ENCODE peak calls at places on chromosomes 4 and X, in nine cellular contexts. P is IMR-90, T is thyroid gland, J is GM12865, S is endodermal cell, W is tibial artery, L is BJ, Y is Peyer's patch, N is A549. C is an unnamed sample.

GRCh38 chr4:17718471-17718870 is 63.0 kb downstream of the FAM184B start:
- DNase-seq in P (no peak), J (no peak), N (no peak), W (no peak), L (no peak), T (no peak), S (no peak), Y (no peak), C (peak; percentile 10)

GRCh38 chrX:8679572-8679971 is 52.4 kb downstream of the ANOS1 start:
- DNase-seq in W (no peak), L (no peak), N (no peak), Y (no peak), T (peak; percentile 3), J (no peak), S (no peak), P (no peak), C (no peak)

GRCh38 chr4:99968330-99968729 is 18.3 kb upstream of the H2AZ1 start:
- DNase-seq in P (peak; percentile 93), N (no peak), J (no peak), L (peak; percentile 55), T (no peak), W (no peak), S (no peak), Y (no peak), C (no peak)

GRCh38 chrX:100625985-100626491 is 10.6 kb downstream of the TSPAN6 start:
- DNase-seq in S (no peak), T (no peak), P (no peak), W (no peak), L (no peak), Y (no peak), N (no peak), J (peak; percentile 80), C (no peak)

GRCh38 chrX:15382809-15383208 is 1.4 kb downstream of the VEGFD start:
- DNase-seq in S (no peak), W (no peak), P (no peak), J (no peak), Y (no peak), L (no peak), N (no peak), T (no peak), C (no peak)

GRCh38 chr4:69781458-69782418 is 21.3 kb upstream of the SULT1B1 start:
- DNase-seq in P (no peak), T (no peak), S (peak; percentile 50), L (no peak), N (no peak), Y (no peak), J (no peak), W (no peak), C (no peak)

GRCh38 chrX:153598541-153599191 is at the start of gene CCNQ:
- DNase-seq in T (peak; percentile 25), N (peak; percentile 32), Y (no peak), P (peak; percentile 10), L (no peak), W (no peak), S (peak; percentile 61), J (peak; percentile 36), C (no peak)

GRCh38 chr4:178086324-178086723 is 644.1 kb upstream of the AGA start:
- DNase-seq in N (peak; percentile 16), L (no peak), P (peak; percentile 1), W (no peak), S (peak; percentile 85), Y (no peak), T (no peak), J (no peak), C (no peak)

GRCh38 chr4:87121332-87122065 is 98.9 kb downstream of the KLHL8 start:
- DNase-seq in J (no peak), S (no peak), W (no peak), P (peak; percentile 47), L (no peak), T (peak; percentile 68), N (no peak), Y (no peak), C (no peak)

GRCh38 chrX:38929966-38930421 is 128.7 kb downstream of the MID1IP1 start:
- DNase-seq in Y (no peak), S (no peak), W (peak; percentile 33), L (peak; percentile 60), J (no peak), N (no peak), P (peak; percentile 87), T (no peak), C (peak; percentile 16)

GRCh38 chr4:1842993-1843448 is 12.9 kb downstream of the LETM1 start:
- DNase-seq in Y (no peak), J (no peak), S (no peak), W (no peak), P (peak; percentile 94), L (peak; percentile 61), N (no peak), T (peak; percentile 36), C (no peak)

GRCh38 chr4:8115916-8116315 is 42.7 kb downstream of the ABLIM2 start:
- DNase-seq in L (no peak), T (no peak), Y (no peak), N (no peak), P (no peak), S (no peak), W (no peak), J (no peak), C (no peak)

GRCh38 chrX:119735467-119735866 is 22.9 kb upstream of the SOWAHD start:
- DNase-seq in J (no peak), P (no peak), W (no peak), N (no peak), S (no peak), L (no peak), T (peak; percentile 34), Y (no peak), C (no peak)

GRCh38 chr4:1187182-1187581 is 14.8 kb upstream of the SPON2 start:
- DNase-seq in J (peak; percentile 74), W (no peak), L (no peak), P (peak; percentile 42), T (no peak), S (no peak), N (no peak), Y (peak; percentile 26), C (no peak)

GRCh38 chrX:109841869-109842579 is 109.0 kb upstream of the ACSL4 start:
- DNase-seq in J (no peak), P (peak; percentile 64), L (no peak), W (no peak), S (no peak), N (no peak), Y (no peak), T (no peak), C (no peak)

GRCh38 chr4:125319311-125319710 is 4.6 kb downstream of the FAT4 start:
- DNase-seq in P (peak; percentile 45), Y (no peak), T (no peak), S (no peak), W (no peak), L (no peak), J (no peak), N (no peak), C (no peak)

GRCh38 chr4:125316781-125317525 is 2.2 kb downstream of the FAT4 start:
- DNase-seq in L (no peak), T (peak; percentile 73), S (peak; percentile 81), W (peak; percentile 45), P (peak; percentile 35), N (peak; percentile 55), Y (no peak), J (no peak), C (peak; percentile 88)

GRCh38 chr4:125315571-125316390 is 1.0 kb downstream of the FAT4 start:
- DNase-seq in Y (no peak), J (no peak), N (peak; percentile 36), S (peak; percentile 85), P (peak; percentile 54), T (peak; percentile 57), L (no peak), W (no peak), C (peak; percentile 87)

GRCh38 chr4:125316391-125316780 is 1.6 kb downstream of the FAT4 start:
- DNase-seq in J (no peak), S (peak; percentile 78), L (no peak), N (peak; percentile 24), Y (no peak), T (peak; percentile 73), W (peak; percentile 51), P (no peak), C (peak; percentile 24)

DNA sequence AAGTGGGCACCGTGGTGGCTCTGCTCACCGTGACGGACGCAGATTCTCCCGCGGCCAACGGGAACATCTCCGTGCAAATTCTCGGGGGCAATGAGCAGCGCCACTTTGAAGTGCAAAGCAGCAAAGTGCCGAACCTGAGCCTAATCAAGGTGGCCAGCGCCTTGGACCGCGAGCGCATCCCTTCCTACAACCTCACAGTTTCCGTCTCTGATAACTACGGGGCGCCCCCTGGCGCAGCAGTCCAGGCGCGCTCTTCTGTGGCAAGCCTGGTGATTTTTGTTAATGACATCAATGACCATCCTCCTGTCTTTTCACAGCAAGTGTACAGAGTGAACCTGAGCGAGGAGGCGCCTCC is 2.7 kb downstream of the FAT4 start:
- DNase-seq in J (no peak), N (peak; percentile 65), T (no peak), Y (no peak), L (no peak), P (peak; percentile 54), W (peak; percentile 48), S (peak; percentile 88), C (peak; percentile 89)
- TF ChIP-seq CTCF in J (no peak), N (peak; percentile 18), T (peak; percentile 43), Y (no peak), L (peak; percentile 76), P (peak; percentile 61), W (no peak), S (peak; percentile 78), C (no peak)

DNA sequence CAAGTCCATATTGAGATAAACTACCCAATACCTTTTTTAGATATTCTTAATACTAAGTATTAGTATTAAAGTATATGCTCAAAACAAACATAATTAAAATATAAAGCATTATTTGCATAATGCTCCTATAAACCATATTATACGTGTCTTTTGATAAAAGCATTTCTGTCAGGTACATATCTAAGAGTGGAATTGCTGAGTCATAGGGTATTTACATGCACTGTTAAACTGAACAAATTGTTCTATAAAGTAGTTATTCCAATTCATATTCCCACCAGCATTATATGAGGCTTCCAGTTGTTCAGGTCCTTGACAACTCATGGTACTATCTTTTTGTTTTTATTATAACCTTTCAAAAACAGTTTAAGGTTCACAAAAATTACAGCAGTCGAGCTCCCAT is 114.2 kb downstream of the FGF16 start:
- DNase-seq in W (no peak), T (no peak), S (no peak), L (no peak), P (no peak), N (no peak), Y (no peak), J (no peak), C (no peak)
- H3K4me3 ChIP-seq in W (no peak overlapping the region), T (no peak overlapping the region), S (no peak overlapping the region), L (no peak overlapping the region), P (no peak overlapping the region), N (no peak overlapping the region), Y (no peak overlapping the region), J (no peak overlapping the region), C (no peak overlapping the region)

DNA sequence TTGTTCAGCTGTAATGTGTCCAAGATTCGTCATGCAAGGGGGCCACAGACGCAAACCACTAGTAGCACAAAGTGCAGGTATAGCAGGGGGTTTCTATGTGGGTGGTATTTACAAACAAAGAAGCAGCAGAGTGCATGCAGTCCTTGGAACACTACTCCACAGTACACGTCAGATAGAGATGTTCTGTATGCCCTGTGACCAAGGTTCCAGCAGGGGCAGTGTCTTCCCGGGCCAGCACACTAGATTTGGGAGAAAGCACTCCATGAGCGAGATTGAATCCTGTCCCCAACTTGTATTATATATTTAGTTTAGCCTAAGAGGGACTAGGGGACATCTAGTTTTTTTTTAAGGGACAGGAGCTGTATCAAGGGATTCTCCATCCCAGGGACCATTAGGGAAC is 54.4 kb upstream of the ESX1 start:
- DNase-seq in P (no peak), T (no peak), W (no peak), J (no peak), N (no peak), L (no peak), Y (no peak), S (no peak), C (no peak)
- TF ChIP-seq CTCF in P (no peak), T (no peak), W (no peak), J (no peak), N (no peak), L (peak; percentile 14), Y (no peak), S (peak; percentile 59), C (no peak)

GRCh38 chr4:48043504-48043903 is 26.9 kb downstream of the NIPAL1 start:
- DNase-seq in Y (no peak), J (no peak), T (no peak), N (no peak), W (no peak), L (no peak), P (no peak), S (no peak), C (no peak)
- H3K4me3 ChIP-seq in Y (no peak overlapping the region), J (no peak overlapping the region), T (no peak overlapping the region), N (no peak overlapping the region), W (no peak overlapping the region), L (no peak overlapping the region), P (no peak overlapping the region), S (no peak overlapping the region), C (no peak overlapping the region)

C was measured in lower leg skin.